ENCODE peak calls at places on chromosomes 2 and 18, in four cellular contexts. Z, C, S and Q are unnamed samples.

GRCh38 chr2:45710468-45710867 is 59.0 kb downstream of the PRKCE start:
- DNase-seq in C (no peak), S (no peak), Z (no peak), Q (no peak)

GRCh38 chr2:39119732-39120520 is 925 bp downstream of the SOS1 start:
- DNase-seq in Z (peak), C (peak), S (no peak), Q (peak)

GRCh38 chr18:79375441-79375840 is 20.3 kb upstream of the NFATC1 start:
- DNase-seq in Z (no peak), C (no peak), S (no peak), Q (no peak)

GRCh38 chr2:20366672-20367116 is 16.1 kb upstream of the PUM2 start:
- DNase-seq in S (no peak), C (peak), Z (no peak), Q (no peak)

GRCh38 chr2:170895023-170895759 is 33.9 kb upstream of the GORASP2 start:
- DNase-seq in Z (no peak), C (no peak), S (no peak), Q (no peak)

GRCh38 chr2:238974510-238975166 is 126.8 kb downstream of the TWIST2 start:
- DNase-seq in Z (no peak), C (no peak), S (no peak), Q (no peak)

GRCh38 chr2:16487686-16488085 is 177.9 kb downstream of the CYRIA start:
- DNase-seq in Z (no peak), C (no peak), S (no peak), Q (no peak)

GRCh38 chr2:128422571-128422970 is 103.9 kb upstream of the HS6ST1 start:
- DNase-seq in S (no peak), C (no peak), Z (no peak), Q (no peak)

GRCh38 chr18:44725300-44726096 is 44.8 kb downstream of the SETBP1 start:
- DNase-seq in C (peak), S (no peak), Z (peak), Q (no peak)

GRCh38 chr2:17827306-17827705 is 11.0 kb downstream of the MSGN1 start:
- DNase-seq in S (no peak), Z (no peak), C (no peak), Q (no peak)